ENCODE peak calls at places on chromosomes 7 and 10, in eight cellular contexts. Y is activated CD8-positive, alpha-beta memory T cell treated with anti-CD3 and anti-CD28 coated beads for 24 hours; H is nucleus accumbens; J is NCI-H187; Q is H7; U is neural crest cell; G is GM10248; R is cardiac muscle cell. S is an unnamed sample.

GRCh38 chr10:80168679-80169380 is 36.3 kb downstream of the PLAC9 start:
- DNase-seq in H (no peak), Q (peak), U (no peak), G (peak), J (no peak), R (no peak), Y (no peak), S (no peak)

GRCh38 chr10:2978111-2978510 is 89.2 kb upstream of the PFKP start:
- DNase-seq in Q (peak), J (no peak), U (no peak), R (peak), Y (no peak), G (peak), H (no peak), S (peak)

GRCh38 chr10:132384618-132385510 is 12.1 kb upstream of the PWWP2B start:
- DNase-seq in G (no peak), Y (no peak), H (no peak), Q (peak), R (no peak), J (no peak), U (no peak), S (no peak)

GRCh38 chr7:102287082-102287464 is 405 bp downstream of the SH2B2 start:
- DNase-seq in J (no peak), R (no peak), U (peak), H (no peak), Y (peak), Q (no peak), G (no peak), S (no peak)

GRCh38 chr7:155222046-155222445 is 75.6 kb upstream of the INSIG1 start:
- DNase-seq in Q (no peak), R (no peak), J (no peak), Y (no peak), U (no peak), G (no peak), H (no peak), S (no peak)

GRCh38 chr7:128869138-128869943 is 6.7 kb downstream of the ATP6V1F start:
- DNase-seq in Y (peak), Q (peak), G (peak), H (peak), R (peak), J (peak), U (peak), S (peak)

GRCh38 chr10:119614686-119615085 is 17.9 kb upstream of the TIAL1 start:
- DNase-seq in U (no peak), Y (no peak), G (no peak), J (no peak), R (no peak), H (no peak), Q (no peak), S (no peak)

GRCh38 chr7:114986805-114987204 is 64.9 kb downstream of the MDFIC start:
- DNase-seq in G (no peak), U (no peak), Y (no peak), R (peak), H (no peak), Q (no peak), J (no peak), S (no peak)

GRCh38 chr7:158061884-158062656 is 525.6 kb downstream of the PTPRN2 start:
- DNase-seq in U (no peak), Q (no peak), Y (no peak), J (no peak), R (no peak), G (no peak), H (no peak), S (no peak)

GRCh38 chr10:55519264-55519663 is 718.2 kb upstream of the PCDH15 start:
- DNase-seq in U (no peak), Q (peak), H (no peak), G (no peak), J (no peak), R (no peak), Y (no peak), S (no peak)

GRCh38 chr7:116809636-116810266 is 52.6 kb upstream of the CAPZA2 start:
- DNase-seq in H (no peak), R (peak), J (peak), Q (peak), U (peak), G (peak), Y (no peak), S (peak)

GRCh38 chr10:61503051-61503450 is 49.9 kb upstream of the TMEM26 start:
- DNase-seq in Y (no peak), U (no peak), Q (no peak), R (no peak), G (no peak), H (no peak), J (no peak), S (no peak)